ENCODE peak calls at places on chromosomes 7 and 10, in five cellular contexts. B, H, W, F and L are unnamed samples. For H3K27me3 and H3K36me3, the result is how much of the 10 kb centered on the place peaks cover.

GRCh38 chr7:5139998-5140397 is 50.0 kb upstream of the WIPI2 start:
- DNase-seq in B (no peak), H (peak), W (peak), F (no peak), L (no peak)

GRCh38 chr10:77236700-77237099 is 400.9 kb downstream of the KCNMA1 start:
- DNase-seq in B (no peak), H (no peak), W (no peak), F (no peak), L (no peak)

GRCh38 chr10:128625926-128626325 is 499.7 kb upstream of the MKI67 start:
- DNase-seq in B (no peak), H (no peak), W (no peak), F (no peak), L (no peak)

GRCh38 chr7:10237306-10237705 is 736.4 kb upstream of the PHF14 start:
- DNase-seq in B (no peak), H (no peak), W (no peak), F (no peak), L (no peak)

GRCh38 chr7:157413881-157414701 is 77.3 kb downstream of the DNAJB6 start:
- DNase-seq in B (no peak), H (no peak), W (no peak), F (no peak), L (no peak)

GRCh38 chr7:7148799-7149481 is 33.4 kb upstream of the C1GALT1 start:
- DNase-seq in B (no peak), H (no peak), W (no peak), F (no peak), L (no peak)

GRCh38 chr10:110432084-110432483 is 65.6 kb upstream of the DUSP5 start:
- DNase-seq in B (no peak), H (no peak), W (no peak), F (no peak), L (no peak)

GRCh38 chr7:47328392-47329319 is 253.3 kb downstream of the TNS3 start:
- DNase-seq in B (no peak), H (no peak), W (no peak), F (no peak), L (no peak)

GRCh38 chr10:24622781-24623301 is 100.8 kb downstream of the ARHGAP21 start:
- DNase-seq in B (no peak), H (no peak), W (no peak), F (no peak), L (no peak)

GRCh38 chr7:143372070-143372469 is 9.1 kb upstream of the ZYX start:
- DNase-seq in B (no peak), H (peak), W (no peak), F (no peak), L (peak)

GRCh38 chr7:74287303-74288033 is 1.7 kb upstream of the CLIP2 start:
- DNase-seq in B (no peak), H (no peak), W (no peak), F (no peak), L (no peak)

GRCh38 chr7:121097577-121097976 is 109.1 kb downstream of the CPED1 start:
- DNase-seq in B (no peak), H (no peak), W (no peak), F (no peak), L (no peak)

GRCh38 chr7:818031-818699 is 14.1 kb upstream of the SUN1 start:
- DNase-seq in B (no peak), H (no peak), W (peak), F (no peak), L (no peak)

GRCh38 chr10:26438534-26439269 is 561 bp downstream of the APBB1IP start:
- DNase-seq in B (no peak), H (peak), W (peak), F (no peak), L (peak)

GRCh38 chr10:86064931-86065662 is 301.5 kb downstream of the GRID1 start:
- DNase-seq in B (no peak), H (peak), W (no peak), F (no peak), L (no peak)

GRCh38 chr10:70331486-70332268 is 47.9 kb upstream of the NPFFR1 start:
- DNase-seq in B (peak), H (peak), W (peak), F (no peak), L (no peak)

GRCh38 chr7:157412021-157412443 is 75.2 kb downstream of the DNAJB6 start:
- DNase-seq in B (no peak), H (no peak), W (no peak), F (no peak), L (peak)

GRCh38 chr7:138745189-138745588 is 44.0 kb upstream of the SVOPL start:
- DNase-seq in B (no peak), H (no peak), W (no peak), F (no peak), L (no peak)

GRCh38 chr7:20268832-20269231 is 51.6 kb upstream of the MACC1 start:
- DNase-seq in B (no peak), H (no peak), W (no peak), F (no peak), L (no peak)

GRCh38 chr10:97069576-97070362 is 116.0 kb downstream of the SLIT1 start:
- DNase-seq in B (no peak), H (peak), W (no peak), F (no peak), L (no peak)

GRCh38 chr10:16566202-16566805 is 44.6 kb upstream of the C1QL3 start:
- DNase-seq in B (no peak), H (no peak), W (peak), F (no peak), L (no peak)

GRCh38 chr10:122419890-122420623 is 34.4 kb upstream of the ARMS2 start:
- DNase-seq in B (no peak), H (no peak), W (no peak), F (no peak), L (no peak)

GRCh38 chr10:101270763-101271162 is 41.5 kb upstream of the LBX1 start:
- DNase-seq in B (no peak), H (no peak), W (no peak), F (no peak), L (no peak)

GRCh38 chr10:101267776-101268175 is 38.5 kb upstream of the LBX1 start:
- DNase-seq in B (no peak), H (no peak), W (no peak), F (no peak), L (no peak)

GRCh38 chr10:101273330-101273729 is 44.1 kb upstream of the LBX1 start:
- DNase-seq in B (no peak), H (no peak), W (no peak), F (no peak), L (no peak)

GRCh38 chr10:101273736-101274135 is 44.5 kb upstream of the LBX1 start:
- DNase-seq in B (no peak), H (no peak), W (no peak), F (no peak), L (no peak)

DNA sequence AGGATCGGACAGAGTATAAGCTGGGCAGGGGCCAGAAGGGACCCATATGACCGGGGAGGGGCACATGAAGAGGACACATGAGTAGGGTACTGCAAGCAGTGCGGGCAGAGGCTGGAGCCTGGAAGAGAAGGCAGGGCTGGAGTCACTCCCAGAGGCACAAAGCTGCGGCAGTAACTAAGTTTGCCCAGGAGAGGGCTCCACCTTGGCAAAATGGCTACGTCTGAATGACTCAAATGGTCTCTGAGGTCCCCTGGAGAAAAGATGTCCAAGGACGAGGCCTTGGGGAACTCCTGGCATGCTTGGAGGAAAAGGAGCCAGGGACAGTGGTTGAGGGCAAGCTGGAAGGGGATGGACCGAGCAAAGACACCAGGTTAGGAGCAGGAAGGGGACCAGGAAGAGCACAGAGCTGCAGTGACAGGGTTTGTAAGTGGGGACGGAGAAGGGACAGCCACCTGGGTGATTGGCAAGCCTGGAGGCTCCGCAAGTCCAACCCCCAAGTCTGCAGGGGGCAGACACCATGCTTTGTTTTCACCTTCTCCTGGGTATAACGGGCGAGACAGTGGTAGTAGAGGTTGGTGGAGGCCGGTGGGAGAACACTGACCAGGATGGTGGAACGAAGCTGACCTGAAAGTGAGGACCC is 43.1 kb upstream of the LBX1 start:
- DNase-seq in B (peak), H (peak), W (peak), F (no peak), L (peak)
- H3K4me3 ChIP-seq in B (no peak), H (no peak), W (no peak), F (no peak), L (no peak)

GRCh38 chr7:101659706-101660105 is 30.6 kb upstream of the MYL10 start:
- DNase-seq in B (no peak), H (no peak), W (peak), F (no peak), L (no peak)

GRCh38 chr7:101663747-101664146 is 34.7 kb upstream of the MYL10 start:
- DNase-seq in B (no peak), H (no peak), W (no peak), F (no peak), L (no peak)

GRCh38 chr7:101664390-101664789 is 35.3 kb upstream of the MYL10 start:
- DNase-seq in B (no peak), H (peak), W (peak), F (no peak), L (no peak)

GRCh38 chr7:101664893-101665471 is 35.9 kb upstream of the MYL10 start:
- DNase-seq in B (no peak), H (no peak), W (no peak), F (no peak), L (no peak)

DNA sequence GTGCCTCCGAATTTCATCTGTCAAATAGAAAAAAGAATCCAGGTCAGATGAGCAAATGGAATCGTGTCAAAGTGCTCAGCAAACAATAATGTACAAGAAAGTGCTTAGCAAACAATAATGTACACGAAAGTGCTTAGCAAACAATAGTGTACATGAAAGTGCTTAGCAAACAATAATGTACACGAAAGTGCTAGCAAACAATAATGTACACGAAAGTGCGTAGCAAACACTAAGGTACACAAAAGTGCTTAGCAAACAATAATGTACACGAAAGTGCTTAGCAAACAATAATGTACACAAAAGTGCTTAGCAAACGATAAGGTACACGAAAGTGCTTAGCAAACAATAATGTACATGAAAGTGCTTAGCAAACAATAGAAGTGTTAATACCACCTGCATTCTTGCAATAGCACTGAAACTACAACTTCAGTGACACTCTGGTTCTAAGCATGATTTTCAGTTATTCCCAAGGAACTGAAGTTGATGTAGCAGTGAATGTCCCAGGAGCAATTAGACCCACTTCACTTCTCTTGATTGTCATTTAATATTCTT is 33.4 kb upstream of the MYL10 start:
- DNase-seq in B (no peak), H (no peak), W (no peak), F (no peak), L (no peak)
- H3K27me3 ChIP-seq in B (under half), H (under half), W (under half), F (under half), L (under half)

DNA sequence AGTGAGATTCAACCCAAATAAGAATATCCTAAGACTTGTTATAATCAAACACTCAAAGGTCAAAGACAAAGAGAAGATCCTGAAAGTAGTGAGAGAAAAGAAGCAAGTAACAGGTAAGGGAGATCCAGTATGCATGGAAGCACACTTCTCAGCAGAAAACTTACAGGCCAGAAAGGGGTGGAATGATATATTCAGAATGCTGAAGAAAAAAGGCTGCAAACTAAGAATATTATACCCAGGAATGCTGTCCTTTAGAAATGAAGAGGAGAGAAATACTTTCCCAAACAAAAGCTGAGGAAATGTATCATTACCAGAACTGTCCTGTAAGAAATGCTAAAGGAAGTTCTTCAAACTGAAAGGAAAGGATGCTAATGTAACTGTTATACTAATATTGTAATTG is 12.6 kb upstream of the ZNF746 start:
- DNase-seq in B (no peak), H (no peak), W (no peak), F (no peak), L (no peak)
- H3K36me3 ChIP-seq in B (under half), H (under half), W (under half), F (under half), L (under half)

GRCh38 chr7:116271161-116271979 is 61.0 kb downstream of the TES start:
- DNase-seq in B (no peak), H (no peak), W (no peak), F (no peak), L (no peak)
- H3K4me3 ChIP-seq in B (no peak), H (no peak), W (no peak), F (no peak), L (no peak)

GRCh38 chr10:114735946-114736345 is 77.9 kb upstream of the ABLIM1 start:
- DNase-seq in B (no peak), H (no peak), W (no peak), F (no peak), L (no peak)
- H3K27me3 ChIP-seq in B (under half), H (under half), W (under half), F (under half), L (under half)

GRCh38 chr7:92013611-92014010 is 72.9 kb downstream of the AKAP9 start:
- DNase-seq in B (no peak), H (no peak), W (no peak), F (no peak), L (no peak)

GRCh38 chr7:92006046-92006445 is 65.4 kb downstream of the AKAP9 start:
- DNase-seq in B (no peak), H (no peak), W (no peak), F (no peak), L (no peak)

DNA sequence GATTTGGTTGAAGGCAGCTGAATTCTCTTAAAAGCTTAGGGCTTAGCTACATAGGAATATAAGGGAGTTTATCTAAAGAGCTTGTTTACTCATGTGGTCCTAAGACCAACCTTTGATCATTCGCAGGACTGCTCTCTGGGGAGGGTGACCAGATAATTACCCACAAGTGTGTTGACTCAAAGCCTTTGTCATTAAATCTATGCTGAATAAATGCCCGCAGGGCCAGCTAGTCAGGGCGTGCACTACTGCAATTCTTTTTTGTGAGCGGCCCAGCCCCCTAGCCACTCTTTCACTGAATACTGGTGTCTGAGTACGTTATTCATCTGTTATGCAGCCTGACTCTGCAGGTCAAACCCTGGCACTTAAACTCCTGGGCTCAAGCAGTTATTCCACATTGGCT is 69.6 kb downstream of the AKAP9 start:
- DNase-seq in B (no peak), H (no peak), W (no peak), F (no peak), L (no peak)
- H3K36me3 ChIP-seq in B (under half), H (half or more), W (under half), F (under half), L (under half)